ENCODE peak calls at places on chromosome 3, in eight cellular contexts. O, I, S, D, Y, A, W and X are unnamed samples. For H3K27me3, the result is how much of the 10 kb centered on the place peaks cover.

GRCh38 chr3:126365351-126366274 is 8.4 kb upstream of the KLF15 start:
- DNase-seq in O (no peak), I (no peak), S (peak), D (no peak), Y (no peak), A (no peak), W (no peak), X (no peak)

GRCh38 chr3:73663495-73663894 is 38.8 kb upstream of the PDZRN3 start:
- DNase-seq in O (no peak), I (no peak), S (no peak), D (no peak), Y (no peak), A (no peak), W (no peak), X (no peak)

GRCh38 chr3:4351164-4351855 is 48.1 kb downstream of the SETMAR start:
- DNase-seq in O (no peak), I (no peak), S (no peak), D (no peak), Y (peak), A (no peak), W (no peak), X (no peak)

GRCh38 chr3:127104586-127104985 is 88.3 kb upstream of the PRR23E start:
- DNase-seq in O (no peak), I (no peak), S (no peak), D (no peak), Y (no peak), A (no peak), W (no peak), X (no peak)

GRCh38 chr3:160076519-160076918 is 87.9 kb downstream of the IL12A start:
- DNase-seq in O (no peak), I (peak), S (no peak), D (no peak), Y (no peak), A (no peak), W (no peak), X (no peak)

GRCh38 chr3:138747229-138747628 is 87.5 kb downstream of the PIK3CB start:
- DNase-seq in O (no peak), I (no peak), S (no peak), D (no peak), Y (no peak), A (no peak), W (no peak), X (no peak)

GRCh38 chr3:42501681-42502428 is 588 bp upstream of the VIPR1 start:
- DNase-seq in O (no peak), I (peak), S (no peak), D (peak), Y (peak), A (no peak), W (peak), X (peak)

GRCh38 chr3:65761431-65761830 is 277.3 kb downstream of the MAGI1 start:
- DNase-seq in O (no peak), I (no peak), S (no peak), D (no peak), Y (no peak), A (no peak), W (no peak), X (no peak)

GRCh38 chr3:113214227-113214626 is 2.9 kb downstream of the BOC start:
- DNase-seq in O (no peak), I (no peak), S (no peak), D (no peak), Y (no peak), A (no peak), W (no peak), X (no peak)
- H3K27me3 ChIP-seq in O (under half), I (under half), S (under half), D (under half), Y (under half), A (under half), W (under half), X (under half)

GRCh38 chr3:64011685-64012084 is 11.6 kb downstream of the PSMD6 start:
- DNase-seq in O (no peak), I (no peak), S (no peak), D (no peak), Y (peak), A (no peak), W (no peak), X (peak)
- TF ChIP-seq POLR2A in O (no peak), I (no peak), S (no peak), D (no peak), Y (no peak), A (no peak), W (no peak), X (peak)

GRCh38 chr3:52041118-52041847 is 15.1 kb downstream of the DUSP7 start:
- DNase-seq in O (no peak), I (no peak), S (no peak), D (no peak), Y (no peak), A (no peak), W (no peak), X (no peak)
- TF ChIP-seq CTCF in O (no peak), I (no peak), S (no peak), D (no peak), Y (peak), A (peak), W (no peak), X (no peak)

DNA sequence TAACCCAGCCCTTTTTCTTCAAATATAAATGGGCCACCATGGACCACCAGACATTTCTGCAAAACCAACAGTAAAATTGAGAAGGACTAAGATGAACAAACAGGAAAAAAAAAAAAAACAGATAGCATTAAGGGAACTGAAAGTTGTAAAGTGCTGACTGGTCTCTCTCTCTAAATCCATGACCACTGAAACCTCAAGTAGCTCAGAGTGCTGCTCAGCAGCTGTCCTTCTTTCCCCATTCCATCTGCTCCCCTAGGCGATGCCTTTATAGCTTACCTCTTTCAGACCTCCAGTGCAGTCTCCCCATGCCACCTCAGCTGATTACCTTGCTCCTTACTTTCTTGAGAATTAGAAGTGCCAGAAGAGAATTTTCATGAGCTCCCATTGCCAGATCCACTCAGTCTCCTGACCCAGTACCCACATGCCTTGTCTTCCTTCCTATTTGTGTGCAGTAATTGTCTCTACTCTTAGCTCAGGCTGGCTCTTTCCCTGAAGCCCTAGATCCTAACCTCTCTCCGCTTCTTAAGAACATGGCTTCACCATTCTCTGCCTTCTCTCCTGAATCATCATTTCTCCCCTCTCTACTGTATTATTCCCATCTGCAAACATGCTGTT is 23.9 kb upstream of the XIRP1 start:
- DNase-seq in O (no peak), I (no peak), S (no peak), D (no peak), Y (no peak), A (no peak), W (no peak), X (no peak)
- H3K27me3 ChIP-seq in O (under half), I (under half), S (under half), D (under half), Y (under half), A (under half), W (under half), X (under half)

GRCh38 chr3:196341142-196341541 is 3.0 kb upstream of the TM4SF19 start:
- DNase-seq in O (no peak), I (no peak), S (no peak), D (no peak), Y (no peak), A (no peak), W (no peak), X (peak)

GRCh38 chr3:196339044-196339443 is 856 bp upstream of the TM4SF19 start:
- DNase-seq in O (no peak), I (no peak), S (no peak), D (no peak), Y (no peak), A (no peak), W (no peak), X (no peak)

GRCh38 chr3:196340466-196340865 is 2.3 kb upstream of the TM4SF19 start:
- DNase-seq in O (no peak), I (no peak), S (no peak), D (no peak), Y (no peak), A (no peak), W (no peak), X (no peak)

GRCh38 chr3:196336319-196337145 is 1.7 kb downstream of the TM4SF19 start:
- DNase-seq in O (no peak), I (peak), S (no peak), D (no peak), Y (no peak), A (no peak), W (no peak), X (peak)

GRCh38 chr3:196339493-196340254 is 1.5 kb upstream of the TM4SF19 start:
- DNase-seq in O (no peak), I (no peak), S (no peak), D (no peak), Y (no peak), A (no peak), W (no peak), X (no peak)
- TF ChIP-seq POLR2A in O (no peak), I (no peak), S (no peak), D (no peak), Y (no peak), A (no peak), W (no peak), X (no peak)

GRCh38 chr3:154781595-154781994 is 298.5 kb upstream of the MME start:
- DNase-seq in O (no peak), I (no peak), S (no peak), D (no peak), Y (no peak), A (no peak), W (no peak), X (no peak)
- TF ChIP-seq CTCF in O (no peak), I (no peak), S (no peak), D (no peak), Y (no peak), A (no peak), W (no peak), X (no peak)

GRCh38 chr3:187139126-187139894 is at the start of gene RPL39L:
- DNase-seq in O (peak), I (peak), S (peak), D (peak), Y (peak), A (peak), W (peak), X (peak)
- H3K27me3 ChIP-seq in O (under half), I (under half), S (under half), D (under half), Y (under half), A (under half), W (under half), X (under half)